ENCODE peak calls at places on chromosomes 1 and 21, in eight cellular contexts. Q, G, I, F, T, K, A and V are unnamed samples.

GRCh38 chr1:89781494-89782126 is 39.2 kb upstream of the LRRC8D start:
- DNase-seq in G (no peak), Q (no peak), K (no peak), A (no peak), T (peak), I (no peak), F (no peak), V (no peak)

GRCh38 chr1:92940541-92940940 is 20.7 kb downstream of the DIPK1A start:
- DNase-seq in F (no peak), Q (no peak), K (no peak), I (no peak), A (peak), G (peak), T (peak), V (no peak)

GRCh38 chr1:63774617-63775417 is 1.0 kb downstream of the ROR1 start:
- DNase-seq in I (no peak), K (peak), G (peak), A (peak), T (peak), Q (peak), F (no peak), V (peak)

GRCh38 chr1:156796340-156797097 is 20.1 kb downstream of the SH2D2A start:
- DNase-seq in G (no peak), K (no peak), A (peak), Q (no peak), I (no peak), F (no peak), T (no peak), V (no peak)

GRCh38 chr1:31297273-31298247 is 728 bp downstream of the ZCCHC17 start:
- DNase-seq in T (peak), G (peak), A (peak), F (peak), I (no peak), Q (no peak), K (no peak), V (no peak)

GRCh38 chr1:56838726-56839125 is 15.9 kb upstream of the C8A start:
- DNase-seq in T (peak), A (no peak), G (no peak), K (no peak), I (peak), Q (no peak), F (no peak), V (no peak)

GRCh38 chr1:204446413-204447111 is 34.9 kb upstream of the PPP1R15B start:
- DNase-seq in I (no peak), A (peak), K (peak), F (no peak), Q (peak), G (no peak), T (peak), V (no peak)

GRCh38 chr1:240350910-240351331 is 259.2 kb downstream of the FMN2 start:
- DNase-seq in F (no peak), K (no peak), Q (no peak), I (peak), A (peak), G (no peak), T (peak), V (no peak)

GRCh38 chr1:17012775-17013501 is 1.2 kb upstream of the ATP13A2 start:
- DNase-seq in G (peak), F (no peak), Q (no peak), A (peak), K (no peak), I (no peak), T (peak), V (no peak)

GRCh38 chr1:172914517-172915144 is 136.1 kb downstream of the TNFSF18 start:
- DNase-seq in K (no peak), G (no peak), Q (no peak), I (peak), T (peak), A (peak), F (no peak), V (no peak)

GRCh38 chr1:208235983-208236761 is 8.0 kb downstream of the PLXNA2 start:
- DNase-seq in F (no peak), A (peak), T (peak), G (no peak), K (no peak), Q (peak), I (no peak), V (peak)

GRCh38 chr1:183632964-183633363 is 2.6 kb downstream of the ARPC5 start:
- DNase-seq in Q (no peak), A (no peak), I (no peak), G (no peak), F (no peak), T (no peak), K (no peak), V (no peak)

GRCh38 chr1:40039757-40040510 is 595 bp upstream of the CAP1 start:
- DNase-seq in F (peak), G (peak), I (peak), T (peak), A (peak), Q (peak), K (peak), V (peak)

GRCh38 chr21:29166333-29166732 is 35.9 kb downstream of the MAP3K7CL start:
- DNase-seq in G (no peak), A (no peak), F (no peak), T (no peak), K (no peak), Q (no peak), I (no peak), V (no peak)

GRCh38 chr1:223844962-223845809 is 561 bp downstream of the TP53BP2 start:
- DNase-seq in I (no peak), F (no peak), T (peak), A (peak), K (no peak), G (peak), Q (no peak), V (peak)

GRCh38 chr1:111556318-111557037 is 53.0 kb upstream of the ADORA3 start:
- DNase-seq in F (no peak), K (no peak), Q (no peak), G (no peak), T (no peak), I (no peak), A (no peak), V (no peak)

GRCh38 chr1:38534473-38534823 is 325.1 kb downstream of the RRAGC start:
- DNase-seq in I (no peak), T (no peak), G (no peak), K (no peak), A (no peak), Q (no peak), F (no peak), V (no peak)

GRCh38 chr1:67685558-67686271 is 714 bp downstream of the GADD45A start:
- DNase-seq in I (no peak), T (peak), F (no peak), Q (peak), K (no peak), A (peak), G (peak), V (peak)

GRCh38 chr1:14390816-14391215 is 207.7 kb upstream of the KAZN start:
- DNase-seq in I (no peak), F (no peak), Q (no peak), K (no peak), T (peak), A (no peak), G (no peak), V (no peak)

GRCh38 chr1:157969693-157970485 is 23.6 kb upstream of the KIRREL1 start:
- DNase-seq in K (no peak), T (peak), A (peak), I (peak), Q (no peak), F (no peak), G (peak), V (no peak)

GRCh38 chr1:18632218-18632588 is 1.6 kb downstream of the PAX7 start:
- DNase-seq in I (no peak), Q (no peak), K (no peak), F (no peak), T (no peak), A (no peak), G (no peak), V (no peak)

GRCh38 chr1:36585760-36586072 is 103.0 kb upstream of the CSF3R start:
- DNase-seq in F (no peak), K (no peak), Q (no peak), I (no peak), G (peak), T (no peak), A (no peak), V (no peak)

DNA sequence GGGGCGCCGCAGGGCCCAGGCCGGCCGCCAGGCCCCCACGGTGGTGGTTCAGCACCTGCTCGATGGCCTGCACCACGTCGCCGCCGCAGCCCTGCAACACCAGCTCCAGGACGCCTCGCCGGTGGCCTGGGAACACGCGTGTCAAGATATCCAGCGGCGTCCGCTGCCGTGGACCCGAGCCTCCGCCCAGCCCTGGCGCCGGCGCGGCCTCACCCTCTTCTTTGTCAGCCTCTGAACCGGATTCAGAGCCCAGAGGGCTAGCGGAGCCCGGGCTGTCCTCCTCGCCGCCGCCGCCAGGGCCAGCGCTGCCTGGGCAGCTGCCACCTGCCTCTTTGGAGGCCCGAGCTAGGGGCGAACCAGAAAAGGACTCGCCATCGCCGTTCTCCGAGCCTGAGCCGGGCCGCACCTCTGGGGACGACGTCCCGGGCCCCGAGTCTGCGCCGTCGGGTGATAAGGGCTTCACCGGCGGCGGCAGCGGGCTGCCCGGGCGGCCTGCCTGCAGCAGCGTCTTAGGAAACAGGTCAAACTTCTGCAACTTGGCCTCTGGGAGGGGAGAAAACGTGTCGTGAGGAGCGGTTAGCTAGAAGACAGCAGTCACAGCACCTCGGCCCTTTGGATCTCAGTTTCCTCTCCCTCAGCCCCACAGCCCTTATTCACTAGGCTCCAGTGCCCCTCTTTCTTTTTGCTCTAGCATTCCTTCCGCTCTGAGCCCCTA is 3.9 kb downstream of the DMRTA2 start:
- DNase-seq in I (no peak), T (no peak), K (no peak), F (no peak), Q (no peak), A (no peak), G (no peak), V (no peak)
- H3K4me3 ChIP-seq in I (no peak), T (no peak), K (no peak), F (no peak), Q (no peak), A (no peak), G (no peak), V (peak)

DNA sequence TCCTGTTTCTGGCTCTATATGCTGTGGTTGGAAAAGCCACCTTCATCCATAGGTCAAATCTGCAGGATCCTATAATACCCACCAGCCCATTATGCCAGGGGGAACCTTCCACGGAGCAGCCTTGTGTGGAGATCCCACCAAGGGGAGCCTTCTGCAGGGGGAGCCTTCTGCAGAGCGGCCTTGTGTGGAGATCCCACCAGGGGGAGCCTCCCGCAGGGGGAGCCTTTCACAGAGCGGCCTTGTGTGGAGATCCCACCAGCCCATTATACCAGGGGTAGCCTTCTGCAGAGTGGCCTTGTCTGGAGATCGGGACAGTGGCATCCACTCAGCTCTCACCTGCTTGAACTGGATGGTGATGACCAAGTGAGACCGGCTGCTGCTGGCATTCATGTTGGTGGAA is 85.3 kb downstream of the SCCPDH start:
- DNase-seq in T (no peak), G (no peak), K (no peak), A (no peak), I (no peak), Q (no peak), F (no peak), V (no peak)
- TF ChIP-seq CTCF in T (no peak), G (no peak), K (no peak), A (no peak), I (no peak), Q (no peak), F (no peak), V (no peak)

GRCh38 chr1:109112652-109113285 is 1.1 kb upstream of the ELAPOR1 start:
- DNase-seq in G (peak), T (peak), Q (peak), A (peak), I (peak), F (peak), K (peak), V (peak)
- H3K4me3 ChIP-seq in G (no peak), T (peak), Q (peak), A (peak), I (peak), F (peak), K (no peak), V (peak)

GRCh38 chr1:145758116-145758515 is 38.8 kb downstream of the CD160 start:
- DNase-seq in I (no peak), K (no peak), F (no peak), Q (no peak), T (no peak), G (no peak), A (no peak), V (no peak)

GRCh38 chr1:145757420-145757819 is 38.1 kb downstream of the CD160 start:
- DNase-seq in Q (no peak), T (no peak), G (peak), K (no peak), F (no peak), I (no peak), A (no peak), V (no peak)

GRCh38 chr1:145758575-145758974 is 39.3 kb downstream of the CD160 start:
- DNase-seq in F (no peak), K (no peak), Q (no peak), A (no peak), G (no peak), T (no peak), I (no peak), V (no peak)

GRCh38 chr1:145759713-145760112 is 40.4 kb downstream of the CD160 start:
- DNase-seq in G (no peak), I (no peak), A (no peak), F (no peak), T (no peak), Q (no peak), K (no peak), V (no peak)
- TF ChIP-seq CTCF in G (no peak), I (no peak), A (no peak), F (no peak), T (no peak), Q (no peak), K (no peak), V (no peak)

GRCh38 chr1:85616011-85616705 is 35.6 kb downstream of the CCN1 start:
- DNase-seq in G (no peak), T (no peak), Q (no peak), I (no peak), F (no peak), A (no peak), K (no peak), V (no peak)
- H3K4me3 ChIP-seq in G (no peak), T (no peak), Q (no peak), I (no peak), F (no peak), A (no peak), K (no peak), V (no peak)

GRCh38 chr1:197521118-197521739 is 253.2 kb downstream of the CRB1 start:
- DNase-seq in Q (no peak), A (peak), I (peak), K (no peak), F (no peak), T (peak), G (peak), V (no peak)

DNA sequence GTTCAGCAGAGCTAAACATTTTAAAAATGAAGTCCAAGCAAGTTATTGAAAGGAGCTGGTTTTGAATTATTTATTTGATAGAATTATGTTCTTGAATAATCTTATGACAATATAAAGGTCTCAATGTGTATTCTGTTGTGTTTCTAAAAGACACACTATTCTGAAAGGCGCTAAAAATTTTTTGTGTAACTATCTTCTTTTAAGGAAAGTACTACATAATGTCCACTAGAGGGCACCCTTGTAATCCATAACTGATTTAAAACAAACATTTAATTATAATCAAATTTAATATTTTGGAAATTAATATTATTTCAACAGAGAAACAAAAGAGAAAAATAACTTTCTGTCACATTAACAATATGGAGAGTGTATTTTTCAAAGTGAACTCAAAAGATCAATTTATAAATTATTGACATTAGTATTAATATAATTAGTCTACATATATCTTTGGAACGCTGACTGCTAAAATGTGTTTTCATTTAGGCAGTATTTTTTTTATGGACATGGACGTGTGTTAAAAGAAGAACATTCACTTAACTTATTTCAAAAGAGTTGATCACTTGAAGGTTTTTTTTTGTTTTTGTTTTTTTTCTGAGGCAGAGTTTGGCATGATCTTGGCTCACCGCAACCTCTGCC is 248.4 kb downstream of the DENND1B start:
- DNase-seq in I (no peak), T (peak), F (no peak), G (peak), Q (no peak), K (no peak), A (peak), V (no peak)
- TF ChIP-seq CTCF in I (peak), T (peak), F (peak), G (peak), Q (peak), K (no peak), A (peak), V (peak)

GRCh38 chr1:21149430-21149861 is 27.3 kb downstream of the EIF4G3 start:
- DNase-seq in K (no peak), I (no peak), T (peak), A (peak), Q (no peak), F (no peak), G (peak), V (no peak)
- H3K4me3 ChIP-seq in K (no peak), I (no peak), T (no peak), A (peak), Q (no peak), F (no peak), G (no peak), V (no peak)

GRCh38 chr1:200658037-200658808 is 11.5 kb downstream of the DDX59 start:
- DNase-seq in F (no peak), I (no peak), A (no peak), Q (no peak), T (no peak), G (no peak), K (no peak), V (no peak)

GRCh38 chr1:200654660-200655059 is 15.0 kb downstream of the DDX59 start:
- DNase-seq in K (no peak), Q (no peak), T (no peak), F (no peak), I (no peak), A (no peak), G (peak), V (no peak)

DNA sequence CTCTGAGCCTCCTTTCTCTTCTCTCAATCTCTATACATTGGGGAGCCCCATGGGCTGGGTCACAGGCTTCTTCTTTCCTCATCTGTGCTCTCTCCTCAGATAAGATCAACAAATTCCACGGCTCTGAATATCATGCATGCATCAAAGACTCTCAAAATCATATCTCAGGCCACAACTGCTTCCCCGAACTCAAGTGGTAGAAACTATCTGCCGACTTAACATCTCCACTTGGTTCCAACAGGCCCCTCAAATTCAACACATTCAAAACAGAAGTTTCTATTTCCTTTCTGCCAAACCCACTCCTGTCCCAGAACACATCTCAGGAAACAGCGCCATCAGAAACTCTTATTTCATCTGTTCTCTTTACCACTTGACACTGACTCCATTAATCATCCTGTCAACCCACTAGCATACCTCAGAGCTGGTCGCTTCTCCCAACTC is 16.7 kb downstream of the DDX59 start:
- DNase-seq in F (no peak), I (no peak), Q (no peak), A (no peak), K (no peak), G (no peak), T (no peak), V (no peak)
- TF ChIP-seq CTCF in F (no peak), I (no peak), Q (no peak), A (no peak), K (no peak), G (no peak), T (no peak), V (no peak)

GRCh38 chr1:226108935-226109828 is 46.7 kb downstream of the H3-3A start:
- DNase-seq in F (no peak), G (peak), I (no peak), T (peak), K (no peak), Q (peak), A (peak), V (peak)
- H3K4me3 ChIP-seq in F (peak), G (peak), I (peak), T (peak), K (peak), Q (peak), A (peak), V (peak)